ENCODE peak calls at places on chromosomes 11 and 22, in seven cellular contexts. R is T-helper 9 cell; O is stimulated activated CD8-positive, alpha-beta memory T cell treated with anti-CD3 and anti-CD28 coated beads, Interleukin-15, amount 100 ng/mL, for 24 hours; T is GM12864; C is non-pigmented ciliary epithelial cell; X is stimulated activated CD4-positive, alpha-beta T cell treated with anti-CD3 and anti-CD28 coated beads, Interleukin-12 subunit alpha, Interleukin-12 subunit beta, amount 100 ng/mL, for 48 hours; Y is AG08395. H is an unnamed sample.

GRCh38 chr22:24592846-24593809 is at the start of gene LRRC75B:
- DNase-seq in R (no peak), O (no peak), T (no peak), C (peak; percentile 11), X (peak; percentile 48), Y (peak; percentile 96), H (peak; percentile 39)

GRCh38 chr11:15073361-15074205 is at the start of gene CALCB:
- DNase-seq in R (no peak), O (no peak), T (no peak), C (no peak), X (peak; percentile 38), Y (peak; percentile 17), H (no peak)

GRCh38 chr11:118610773-118611432 is 3.5 kb downstream of the PHLDB1 start:
- DNase-seq in R (peak; percentile 88), O (peak; percentile 74), T (no peak), C (no peak), X (peak; percentile 79), Y (no peak), H (no peak)

GRCh38 chr22:41242396-41243117 is 1.8 kb upstream of the CHADL start:
- DNase-seq in R (no peak), O (no peak), T (no peak), C (no peak), X (no peak), Y (no peak), H (no peak)

GRCh38 chr22:20953668-20954500 is 13.2 kb upstream of the AIFM3 start:
- DNase-seq in R (no peak), O (no peak), T (no peak), C (no peak), X (no peak), Y (no peak), H (no peak)

GRCh38 chr11:94602430-94603372 is 35.5 kb downstream of the PIWIL4 start:
- DNase-seq in R (peak; percentile 1), O (no peak), T (peak; percentile 44), C (no peak), X (peak; percentile 1), Y (peak; percentile 8), H (peak; percentile 64)

GRCh38 chr22:45341503-45341902 is 31.8 kb downstream of the FAM118A start:
- DNase-seq in R (no peak), O (no peak), T (no peak), C (no peak), X (peak; percentile 40), Y (no peak), H (no peak)

GRCh38 chr11:75103380-75104026 is 6.8 kb upstream of the OR2AT4 start:
- DNase-seq in R (no peak), O (no peak), T (peak; percentile 10), C (no peak), X (no peak), Y (peak; percentile 48), H (peak; percentile 65)

GRCh38 chr11:95337175-95337957 is 106.4 kb upstream of the SESN3 start:
- DNase-seq in R (no peak), O (no peak), T (peak; percentile 64), C (no peak), X (peak; percentile 38), Y (peak; percentile 45), H (no peak)

GRCh38 chr11:7332962-7333361 is 81.3 kb downstream of the SYT9 start:
- DNase-seq in R (no peak), O (no peak), T (no peak), C (no peak), X (no peak), Y (no peak), H (no peak)

GRCh38 chr11:128346808-128347207 is 240.6 kb downstream of the ETS1 start:
- DNase-seq in R (no peak), O (no peak), T (no peak), C (peak; percentile 47), X (no peak), Y (no peak), H (no peak)

GRCh38 chr11:35274909-35275807 is 136.2 kb downstream of the CD44 start:
- DNase-seq in R (no peak), O (no peak), T (no peak), C (no peak), X (no peak), Y (peak; percentile 62), H (no peak)

GRCh38 chr11:1778141-1778911 is 14.6 kb upstream of the CTSD start:
- DNase-seq in R (no peak), O (no peak), T (no peak), C (no peak), X (no peak), Y (no peak), H (no peak)

GRCh38 chr22:19203839-19204238 is 25.3 kb upstream of the SLC25A1 start:
- DNase-seq in R (no peak), O (no peak), T (no peak), C (no peak), X (no peak), Y (no peak), H (no peak)

GRCh38 chr22:30930228-30930627 is 38.3 kb downstream of the MORC2 start:
- DNase-seq in R (no peak), O (no peak), T (no peak), C (no peak), X (no peak), Y (no peak), H (no peak)

GRCh38 chr22:40036591-40037225 is 42.0 kb downstream of the FAM83F start:
- DNase-seq in R (peak; percentile 28), O (no peak), T (peak; percentile 53), C (no peak), X (peak; percentile 39), Y (peak; percentile 81), H (no peak)

GRCh38 chr11:105802390-105802789 is 192.5 kb downstream of the GRIA4 start:
- DNase-seq in R (no peak), O (no peak), T (no peak), C (no peak), X (no peak), Y (no peak), H (no peak)

GRCh38 chr11:15841898-15842297 is 514.4 kb downstream of the SOX6 start:
- DNase-seq in R (no peak), O (no peak), T (no peak), C (no peak), X (no peak), Y (no peak), H (no peak)

GRCh38 chr11:113286509-113287497 is 27.6 kb upstream of the TTC12 start:
- DNase-seq in R (no peak), O (no peak), T (no peak), C (no peak), X (no peak), Y (peak; percentile 43), H (no peak)

GRCh38 chr22:48595511-48595905 is 1232.2 kb downstream of the BRD1 start:
- DNase-seq in R (no peak), O (no peak), T (no peak), C (no peak), X (no peak), Y (no peak), H (no peak)

GRCh38 chr11:6410695-6411430 is 8.0 kb downstream of the APBB1 start:
- DNase-seq in R (no peak), O (no peak), T (no peak), C (no peak), X (no peak), Y (no peak), H (no peak)

GRCh38 chr11:12429155-12429554 is 51.8 kb downstream of the PARVA start:
- DNase-seq in R (no peak), O (no peak), T (no peak), C (no peak), X (no peak), Y (no peak), H (no peak)

GRCh38 chr11:33001281-33001680 is 14.4 kb upstream of the DEPDC7 start:
- DNase-seq in R (no peak), O (no peak), T (no peak), C (no peak), X (no peak), Y (no peak), H (no peak)

H was measured in HS-5.